ENCODE peak calls at places on chromosomes 2 and 18, in five cellular contexts. One of them, this sample, is unnamed.

GRCh38 chr2:160869411-160869810 is 290.8 kb upstream of the TANK start:
- DNase-seq in A549: peak
- DNase-seq in stomach: no peak
- DNase-seq in transverse colon: no peak
- DNase-seq in K562: no peak
- DNase-seq in this sample: no peak

GRCh38 chr2:233856184-233856583 is 1.8 kb upstream of the HJURP start:
- DNase-seq in A549: no peak
- DNase-seq in stomach: no peak
- DNase-seq in transverse colon: no peak
- DNase-seq in K562: no peak
- DNase-seq in this sample: no peak

GRCh38 chr2:55827855-55828254 is 95.7 kb downstream of the EFEMP1 start:
- DNase-seq in A549: no peak
- DNase-seq in stomach: no peak
- DNase-seq in transverse colon: no peak
- DNase-seq in K562: no peak
- DNase-seq in this sample: no peak

GRCh38 chr2:40317047-40317446 is 134.8 kb downstream of the SLC8A1 start:
- DNase-seq in A549: peak
- DNase-seq in stomach: no peak
- DNase-seq in transverse colon: no peak
- DNase-seq in K562: no peak
- DNase-seq in this sample: no peak

GRCh38 chr2:42569116-42569711 is 782 bp downstream of the MTA3 start:
- DNase-seq in A549: peak
- DNase-seq in stomach: peak
- DNase-seq in transverse colon: peak
- DNase-seq in K562: peak
- DNase-seq in this sample: peak

GRCh38 chr2:45339253-45339652 is 271.8 kb downstream of the SRBD1 start:
- DNase-seq in A549: no peak
- DNase-seq in stomach: no peak
- DNase-seq in transverse colon: no peak
- DNase-seq in K562: no peak
- DNase-seq in this sample: no peak

GRCh38 chr2:142395294-142395693 is 264.5 kb upstream of the LRP1B start:
- DNase-seq in A549: no peak
- DNase-seq in stomach: no peak
- DNase-seq in transverse colon: no peak
- DNase-seq in K562: no peak
- DNase-seq in this sample: no peak

GRCh38 chr18:48153641-48154481 is 223.4 kb upstream of the SMAD2 start:
- DNase-seq in A549: peak
- DNase-seq in stomach: peak
- DNase-seq in transverse colon: no peak
- DNase-seq in K562: no peak
- DNase-seq in this sample: no peak

GRCh38 chr18:8807502-8807833 is 102.1 kb downstream of the MTCL1 start:
- DNase-seq in A549: no peak
- DNase-seq in stomach: no peak
- DNase-seq in transverse colon: no peak
- DNase-seq in K562: no peak
- DNase-seq in this sample: no peak

GRCh38 chr18:79870369-79871025 is 72.8 kb downstream of the KCNG2 start:
- DNase-seq in A549: no peak
- DNase-seq in stomach: no peak
- DNase-seq in transverse colon: no peak
- DNase-seq in K562: no peak
- DNase-seq in this sample: no peak

GRCh38 chr2:95349568-95350319 is 52.6 kb downstream of the KCNIP3 start:
- DNase-seq in A549: no peak
- DNase-seq in stomach: peak
- DNase-seq in transverse colon: no peak
- DNase-seq in K562: no peak
- DNase-seq in this sample: peak

GRCh38 chr2:63124850-63125249 is 74.2 kb downstream of the OTX1 start:
- DNase-seq in A549: no peak
- DNase-seq in stomach: no peak
- DNase-seq in transverse colon: no peak
- DNase-seq in K562: no peak
- DNase-seq in this sample: no peak

GRCh38 chr2:39469807-39470206 is 32.7 kb upstream of the MAP4K3 start:
- DNase-seq in A549: peak
- DNase-seq in stomach: peak
- DNase-seq in transverse colon: peak
- DNase-seq in K562: peak
- DNase-seq in this sample: no peak

GRCh38 chr2:85551698-85552678 is 9.3 kb downstream of the GGCX start:
- DNase-seq in A549: peak
- DNase-seq in stomach: peak
- DNase-seq in transverse colon: peak
- DNase-seq in K562: peak
- DNase-seq in this sample: peak

GRCh38 chr2:58032016-58032750 is 14.4 kb upstream of the VRK2 start:
- DNase-seq in A549: no peak
- DNase-seq in stomach: no peak
- DNase-seq in transverse colon: no peak
- DNase-seq in K562: no peak
- DNase-seq in this sample: no peak

GRCh38 chr2:142718731-142719130 is 158.7 kb upstream of the KYNU start:
- DNase-seq in A549: no peak
- DNase-seq in stomach: no peak
- DNase-seq in transverse colon: no peak
- DNase-seq in K562: no peak
- DNase-seq in this sample: no peak

GRCh38 chr18:71831039-71831438 is 713.1 kb downstream of the CBLN2 start:
- DNase-seq in A549: no peak
- DNase-seq in stomach: no peak
- DNase-seq in transverse colon: no peak
- DNase-seq in K562: no peak
- DNase-seq in this sample: no peak

GRCh38 chr2:15833731-15834130 is 106.6 kb upstream of the MYCN start:
- DNase-seq in A549: no peak
- DNase-seq in stomach: no peak
- DNase-seq in transverse colon: no peak
- DNase-seq in K562: no peak
- DNase-seq in this sample: no peak

GRCh38 chr2:74416721-74417120 is 4.7 kb downstream of the C2orf81 start:
- DNase-seq in A549: no peak
- DNase-seq in stomach: no peak
- DNase-seq in transverse colon: no peak
- DNase-seq in K562: no peak
- DNase-seq in this sample: no peak

GRCh38 chr18:28204154-28204553 is 27.2 kb upstream of the CDH2 start:
- DNase-seq in A549: peak
- DNase-seq in stomach: no peak
- DNase-seq in transverse colon: no peak
- DNase-seq in K562: no peak
- DNase-seq in this sample: no peak

GRCh38 chr18:34352385-34353163 is 127.9 kb upstream of the NOL4 start:
- DNase-seq in A549: no peak
- DNase-seq in stomach: no peak
- DNase-seq in transverse colon: no peak
- DNase-seq in K562: no peak
- DNase-seq in this sample: no peak

GRCh38 chr2:226796840-226797288 is 2.8 kb downstream of the IRS1 start:
- DNase-seq in A549: no peak
- DNase-seq in stomach: peak
- DNase-seq in transverse colon: peak
- DNase-seq in K562: no peak
- DNase-seq in this sample: peak

GRCh38 chr2:238007924-238008323 is 41.1 kb downstream of the UBE2F start:
- DNase-seq in A549: no peak
- DNase-seq in stomach: no peak
- DNase-seq in transverse colon: no peak
- DNase-seq in K562: no peak
- DNase-seq in this sample: no peak

GRCh38 chr2:200003444-200003843 is 48.1 kb downstream of the MAIP1 start:
- DNase-seq in A549: no peak
- DNase-seq in stomach: no peak
- DNase-seq in transverse colon: no peak
- DNase-seq in K562: no peak
- DNase-seq in this sample: no peak

DNA sequence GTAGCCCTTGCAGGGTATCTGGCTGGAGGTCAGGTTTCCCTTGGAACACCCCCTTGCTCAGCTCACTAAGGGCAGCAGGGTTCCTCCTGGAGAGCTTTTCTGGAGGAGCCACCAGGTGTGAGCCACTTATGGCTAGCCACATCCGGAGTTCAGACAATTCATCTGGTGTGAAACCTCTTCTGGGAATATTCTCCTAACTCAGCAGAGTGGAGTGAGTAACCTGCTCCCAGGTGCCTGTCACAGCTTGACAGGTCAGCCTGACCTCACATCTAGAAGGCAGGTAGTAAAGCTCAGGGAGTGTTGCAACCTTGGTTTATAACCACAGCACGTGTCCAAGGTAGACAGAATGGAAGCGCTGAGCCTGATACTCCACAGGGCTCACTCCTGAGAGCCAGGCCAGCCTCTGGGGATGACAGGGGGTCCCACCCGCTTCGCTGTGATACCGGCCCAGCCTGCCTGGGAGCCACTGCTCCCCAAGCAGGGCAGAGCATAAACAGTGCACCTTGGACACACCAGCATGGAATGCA is 62.6 kb upstream of the TGFA start:
- DNase-seq in A549: no peak
- DNase-seq in stomach: no peak
- DNase-seq in transverse colon: peak
- DNase-seq in K562: no peak
- DNase-seq in this sample: no peak
- TF ChIP-seq EP300 in A549: no peak
- TF ChIP-seq EP300 in stomach: no peak
- TF ChIP-seq EP300 in transverse colon: no peak
- TF ChIP-seq EP300 in K562: no peak
- TF ChIP-seq EP300 in this sample: no peak

GRCh38 chr2:232576995-232577394 is 26.5 kb downstream of the EIF4E2 start:
- DNase-seq in A549: no peak
- DNase-seq in stomach: no peak
- DNase-seq in transverse colon: no peak
- DNase-seq in K562: no peak
- DNase-seq in this sample: no peak
- H3K27ac ChIP-seq in A549: no peak
- H3K27ac ChIP-seq in stomach: peak
- H3K27ac ChIP-seq in transverse colon: no peak
- H3K27ac ChIP-seq in K562: no peak
- H3K27ac ChIP-seq in this sample: no peak

DNA sequence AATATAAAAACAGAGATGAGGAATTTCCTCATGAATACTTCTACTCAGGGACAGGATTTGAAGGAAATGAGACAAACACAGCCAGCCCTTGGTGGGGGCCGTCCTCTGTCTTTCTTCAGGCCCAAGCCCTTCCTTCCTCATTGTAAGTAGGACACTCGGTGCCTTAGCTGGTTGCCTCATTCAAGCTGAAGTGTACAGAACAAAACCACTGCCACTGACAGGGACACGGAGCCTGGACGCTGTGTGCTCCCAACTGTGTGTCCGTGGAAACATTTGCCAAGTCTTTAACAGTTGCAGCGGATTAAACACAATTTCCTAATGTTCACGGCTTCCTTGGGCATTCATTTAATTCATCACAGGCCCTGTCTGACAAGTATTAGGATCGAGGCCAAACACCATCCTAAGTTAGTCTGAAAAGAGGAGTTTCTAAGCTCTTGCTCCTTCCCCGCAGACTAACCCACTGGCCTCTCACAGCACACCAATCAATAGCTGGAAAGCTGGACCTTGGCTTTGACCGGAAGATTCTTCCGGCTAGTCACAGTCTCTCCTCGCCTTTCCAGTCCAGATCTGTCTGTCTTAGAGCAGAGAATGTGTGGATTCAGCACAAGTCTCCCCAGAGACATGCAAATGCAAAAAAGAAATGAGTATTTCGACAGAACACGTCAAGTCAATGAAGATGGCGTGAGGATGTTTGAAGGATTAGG is 68.7 kb upstream of the ACSL3 start:
- DNase-seq in A549: no peak
- DNase-seq in stomach: no peak
- DNase-seq in transverse colon: peak
- DNase-seq in K562: no peak
- DNase-seq in this sample: peak
- TF ChIP-seq EP300 in A549: no peak
- TF ChIP-seq EP300 in stomach: no peak
- TF ChIP-seq EP300 in transverse colon: no peak
- TF ChIP-seq EP300 in K562: no peak
- TF ChIP-seq EP300 in this sample: no peak

GRCh38 chr2:72897785-72898184 is 10.6 kb downstream of the SPR start:
- DNase-seq in A549: no peak
- DNase-seq in stomach: no peak
- DNase-seq in transverse colon: no peak
- DNase-seq in K562: no peak
- DNase-seq in this sample: no peak
- H3K27ac ChIP-seq in A549: no peak
- H3K27ac ChIP-seq in stomach: no peak
- H3K27ac ChIP-seq in transverse colon: no peak
- H3K27ac ChIP-seq in K562: no peak
- H3K27ac ChIP-seq in this sample: no peak

GRCh38 chr2:213238753-213239591 is 45.3 kb upstream of the SPAG16 start:
- DNase-seq in A549: peak
- DNase-seq in stomach: no peak
- DNase-seq in transverse colon: no peak
- DNase-seq in K562: no peak
- DNase-seq in this sample: no peak
- TF ChIP-seq EP300 in A549: no peak
- TF ChIP-seq EP300 in stomach: no peak
- TF ChIP-seq EP300 in transverse colon: no peak
- TF ChIP-seq EP300 in K562: no peak
- TF ChIP-seq EP300 in this sample: no peak

DNA sequence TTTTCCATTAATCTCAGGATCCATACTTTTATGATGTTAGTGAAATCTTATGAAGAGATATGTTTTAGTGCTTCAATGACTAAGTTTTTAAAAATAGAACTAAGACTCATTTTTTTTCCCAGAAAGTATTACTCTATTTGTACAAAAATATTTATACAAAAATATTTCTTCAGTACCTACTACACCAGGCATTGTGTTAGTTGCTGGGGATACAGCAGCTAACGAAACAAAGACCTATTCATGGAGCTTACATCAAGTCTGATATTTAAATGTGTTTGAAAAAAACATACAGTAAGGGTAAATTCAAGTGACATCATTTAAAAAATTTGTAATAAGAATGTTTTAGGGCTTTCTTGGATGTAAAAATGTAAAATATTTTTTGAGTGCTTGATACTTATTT is 11.6 kb downstream of the VAPA start:
- DNase-seq in A549: no peak
- DNase-seq in stomach: no peak
- DNase-seq in transverse colon: no peak
- DNase-seq in K562: no peak
- DNase-seq in this sample: no peak
- H3K27ac ChIP-seq in A549: no peak
- H3K27ac ChIP-seq in stomach: peak
- H3K27ac ChIP-seq in transverse colon: no peak
- H3K27ac ChIP-seq in K562: peak
- H3K27ac ChIP-seq in this sample: peak

GRCh38 chr2:69914235-69915049 is 467 bp upstream of the MXD1 start:
- DNase-seq in A549: peak
- DNase-seq in stomach: peak
- DNase-seq in transverse colon: peak
- DNase-seq in K562: peak
- DNase-seq in this sample: peak
- TF ChIP-seq EP300 in A549: no peak
- TF ChIP-seq EP300 in stomach: no peak
- TF ChIP-seq EP300 in transverse colon: no peak
- TF ChIP-seq EP300 in K562: peak
- TF ChIP-seq EP300 in this sample: no peak

This sample was measured in sigmoid colon.